ENCODE peak calls at places on chromosomes 2 and 18, in seven cellular contexts. I, U, F, H, Q, P and A are unnamed samples.

GRCh38 chr2:176830362-176830761 is 382.2 kb upstream of the HNRNPA3 start:
- DNase-seq in I (no peak), U (no peak), F (no peak), H (no peak), Q (no peak), P (no peak), A (no peak)

GRCh38 chr2:180979086-180979934 is 1.1 kb upstream of the UBE2E3 start:
- DNase-seq in I (no peak), U (no peak), F (no peak), H (peak; percentile 30), Q (peak; percentile 20), P (no peak), A (no peak)

GRCh38 chr18:9148239-9148552 is 11.6 kb downstream of the ANKRD12 start:
- DNase-seq in I (no peak), U (no peak), F (no peak), H (no peak), Q (no peak), P (no peak), A (no peak)

GRCh38 chr2:33762636-33763035 is 163.5 kb upstream of the FAM98A start:
- DNase-seq in I (no peak), U (no peak), F (no peak), H (no peak), Q (no peak), P (no peak), A (no peak)

GRCh38 chr2:71275939-71276310 is 49.0 kb upstream of the PAIP2B start:
- DNase-seq in I (no peak), U (no peak), F (no peak), H (no peak), Q (no peak), P (no peak), A (no peak)

GRCh38 chr2:27123302-27124150 is at the start of gene ABHD1:
- DNase-seq in I (peak; percentile 95), U (peak; percentile 86), F (peak; percentile 65), H (peak; percentile 48), Q (peak; percentile 60), P (peak; percentile 69), A (peak; percentile 77)

GRCh38 chr2:17873021-17873420 is 5.4 kb upstream of the KCNS3 start:
- DNase-seq in I (no peak), U (no peak), F (no peak), H (no peak), Q (no peak), P (no peak), A (no peak)

GRCh38 chr2:233184669-233185068 is 66.8 kb upstream of the ATG16L1 start:
- DNase-seq in I (no peak), U (no peak), F (no peak), H (no peak), Q (no peak), P (no peak), A (no peak)

GRCh38 chr2:232458661-232459418 is 2.9 kb downstream of the ALPI start:
- DNase-seq in I (peak; percentile 82), U (peak; percentile 40), F (no peak), H (no peak), Q (no peak), P (no peak), A (no peak)

GRCh38 chr2:218398437-218399390 is 954 bp upstream of the CTDSP1 start:
- DNase-seq in I (peak; percentile 97), U (peak; percentile 85), F (peak; percentile 65), H (peak; percentile 54), Q (peak; percentile 87), P (peak; percentile 88), A (peak; percentile 87)

GRCh38 chr2:218399391-218400166 is at the start of gene CTDSP1:
- DNase-seq in I (peak; percentile 97), U (peak; percentile 98), F (peak; percentile 95), H (peak; percentile 97), Q (peak; percentile 97), P (peak; percentile 99), A (peak; percentile 98)

GRCh38 chr2:218395826-218396687 is 3.6 kb upstream of the CTDSP1 start:
- DNase-seq in I (peak; percentile 98), U (peak; percentile 96), F (peak; percentile 88), H (peak; percentile 95), Q (peak; percentile 96), P (peak; percentile 95), A (peak; percentile 95)

GRCh38 chr2:218396688-218397501 is 2.8 kb upstream of the CTDSP1 start:
- DNase-seq in I (peak; percentile 90), U (peak; percentile 74), F (peak; percentile 87), H (peak; percentile 62), Q (peak; percentile 75), P (peak; percentile 78), A (peak; percentile 85)

GRCh38 chr2:218397502-218398436 is 1.9 kb upstream of the CTDSP1 start:
- DNase-seq in I (peak; percentile 92), U (peak; percentile 91), F (peak; percentile 62), H (peak; percentile 57), Q (peak; percentile 78), P (peak; percentile 85), A (peak; percentile 82)
- TF ChIP-seq POLR2A in I (peak; percentile 43), U (peak; percentile 81), F (peak; percentile 67), H (peak; percentile 40), Q (peak; percentile 2), P (peak; percentile 42), A (peak; percentile 76)

DNA sequence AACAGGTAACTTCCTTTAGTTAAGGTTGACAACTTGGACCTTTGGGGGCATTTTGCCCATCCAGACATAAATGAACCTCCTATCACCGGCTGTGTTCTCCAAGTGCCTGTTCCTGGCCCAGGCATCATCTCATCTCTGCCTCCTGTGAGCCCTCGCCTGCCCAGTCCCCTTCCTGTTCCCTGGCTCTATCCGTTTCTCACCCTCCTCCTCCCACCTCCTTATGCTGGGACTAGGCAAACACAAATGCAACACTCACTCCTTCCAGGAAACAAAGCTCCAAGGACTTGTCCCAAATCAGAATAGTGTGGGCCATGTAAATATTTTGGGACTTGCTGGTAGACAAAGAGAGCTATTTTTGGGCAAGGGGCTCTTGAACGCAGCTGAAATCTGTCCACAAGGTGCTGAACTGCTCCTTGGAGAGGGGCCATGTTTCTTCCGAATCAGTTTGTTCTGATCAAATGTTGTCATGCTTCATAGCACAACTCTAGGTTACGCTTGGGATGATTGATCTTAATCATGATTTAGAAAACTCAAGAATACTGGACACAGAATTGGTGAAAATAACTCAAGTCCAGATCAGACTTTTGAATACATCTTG is 25.3 kb downstream of the MBP start:
- DNase-seq in I (no peak), U (no peak), F (no peak), H (no peak), Q (no peak), P (no peak), A (no peak)
- H3K4me1 ChIP-seq in I (peaks cover 46% of the 10 kb centered on the region), U (peaks cover 7% of the 10 kb centered on the region), F (no peaks in the 10 kb centered on the region), H (peaks cover 24% of the 10 kb centered on the region), Q (peaks cover 30% of the 10 kb centered on the region), P (peaks cover 96% of the 10 kb centered on the region), A (peaks cover 75% of the 10 kb centered on the region)

GRCh38 chr2:168456526-168457176 is 579 bp downstream of the CERS6 start:
- DNase-seq in I (peak; percentile 89), U (peak; percentile 61), F (peak; percentile 36), H (no peak), Q (peak; percentile 42), P (peak; percentile 49), A (peak; percentile 45)

GRCh38 chr2:168453404-168453803 is 2.7 kb upstream of the CERS6 start:
- DNase-seq in I (no peak), U (no peak), F (no peak), H (no peak), Q (no peak), P (no peak), A (no peak)

GRCh38 chr2:168454737-168455691 is 1.1 kb upstream of the CERS6 start:
- DNase-seq in I (no peak), U (no peak), F (no peak), H (no peak), Q (no peak), P (no peak), A (no peak)

GRCh38 chr2:168457177-168457905 is 1.3 kb downstream of the CERS6 start:
- DNase-seq in I (no peak), U (no peak), F (no peak), H (peak; percentile 40), Q (no peak), P (no peak), A (no peak)

DNA sequence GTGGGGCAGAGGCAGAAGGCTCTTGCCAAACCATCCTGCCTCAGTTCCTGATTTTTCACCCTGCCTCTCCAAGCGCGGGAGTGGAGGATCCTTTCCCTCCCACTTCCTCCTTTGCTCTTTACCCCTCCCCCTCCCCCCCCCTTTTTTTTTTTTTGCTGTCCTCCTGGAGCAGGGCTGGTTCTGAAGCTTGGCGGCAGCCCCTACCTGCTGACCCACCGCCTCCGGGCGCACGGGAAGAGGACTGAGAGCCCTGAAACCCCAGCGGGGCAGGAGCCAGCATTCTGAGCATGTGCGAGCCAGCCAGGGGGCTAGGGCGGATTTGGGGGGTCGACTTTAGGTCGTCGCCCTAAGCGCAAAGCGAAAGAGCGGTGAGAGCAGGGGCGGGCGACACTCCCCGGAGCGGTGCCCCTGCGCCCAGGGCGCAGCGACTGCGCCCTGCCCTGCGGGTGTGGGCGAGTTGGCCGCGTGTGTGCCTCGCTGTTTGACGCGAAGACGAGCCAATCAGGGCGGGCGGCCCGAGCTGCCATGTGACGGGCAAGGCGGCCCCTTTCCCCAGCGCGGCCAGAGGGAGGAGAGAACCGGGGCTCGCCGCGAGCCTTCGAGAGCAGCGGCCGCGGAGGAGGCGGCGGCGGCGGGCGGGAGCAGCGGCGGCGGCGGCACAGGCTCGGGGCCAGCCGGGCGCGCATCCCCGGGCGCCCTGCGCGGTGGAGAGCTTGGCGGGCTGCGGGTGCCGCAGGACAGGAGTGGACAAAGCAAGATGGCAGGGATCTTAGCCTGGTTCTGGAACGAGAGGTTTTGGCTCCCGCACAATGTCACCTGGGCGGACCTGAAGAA is at the start of gene CERS6:
- DNase-seq in I (peak; percentile 98), U (peak; percentile 98), F (peak; percentile 80), H (peak; percentile 92), Q (peak; percentile 97), P (peak; percentile 97), A (peak; percentile 96)
- TF ChIP-seq POLR2A in I (peak; percentile 56), U (peak; percentile 97), F (peak; percentile 95), H (peak; percentile 82), Q (peak; percentile 67), P (peak; percentile 44), A (peak; percentile 95)

GRCh38 chr2:236085647-236086046 is 82.5 kb downstream of the GBX2 start:
- DNase-seq in I (no peak), U (no peak), F (no peak), H (no peak), Q (no peak), P (no peak), A (no peak)

GRCh38 chr2:236088368-236089057 is 79.7 kb downstream of the GBX2 start:
- DNase-seq in I (no peak), U (no peak), F (no peak), H (no peak), Q (no peak), P (no peak), A (no peak)

GRCh38 chr2:236085211-236085610 is 83.0 kb downstream of the GBX2 start:
- DNase-seq in I (no peak), U (no peak), F (no peak), H (no peak), Q (no peak), P (no peak), A (no peak)

GRCh38 chr2:236086971-236087465 is 81.2 kb downstream of the GBX2 start:
- DNase-seq in I (no peak), U (no peak), F (no peak), H (no peak), Q (no peak), P (no peak), A (no peak)

GRCh38 chr2:236086403-236086970 is 81.7 kb downstream of the GBX2 start:
- DNase-seq in I (no peak), U (no peak), F (no peak), H (no peak), Q (no peak), P (no peak), A (no peak)
- H3K4me1 ChIP-seq in I (no peaks in the 10 kb centered on the region), U (no peaks in the 10 kb centered on the region), F (no peaks in the 10 kb centered on the region), H (peaks cover 6% of the 10 kb centered on the region), Q (peaks cover 1% of the 10 kb centered on the region), P (no peaks in the 10 kb centered on the region), A (no peaks in the 10 kb centered on the region)